ENCODE peak calls at places on chromosomes 5 and 9, in five cellular contexts. One of them, this sample, is unnamed.

GRCh38 chr5:38800515-38800914 is 45.3 kb upstream of the OSMR start:
- DNase-seq in H9: no peak
- DNase-seq in mesenchymal stem cell: peak
- DNase-seq in trophoblast cell: no peak
- DNase-seq in H1: no peak
- DNase-seq in this sample: no peak

GRCh38 chr5:83219495-83219894 is 142.1 kb downstream of the XRCC4 start:
- DNase-seq in H9: no peak
- DNase-seq in H1: no peak
- DNase-seq in trophoblast cell: no peak
- DNase-seq in mesenchymal stem cell: no peak
- DNase-seq in this sample: no peak

GRCh38 chr9:32866292-32866691 is 83.0 kb downstream of the TMEM215 start:
- DNase-seq in H9: no peak
- DNase-seq in H1: no peak
- DNase-seq in trophoblast cell: no peak
- DNase-seq in mesenchymal stem cell: no peak
- DNase-seq in this sample: no peak

GRCh38 chr5:109711681-109712080 is 22.0 kb downstream of the MAN2A1 start:
- DNase-seq in H1: no peak
- DNase-seq in trophoblast cell: no peak
- DNase-seq in mesenchymal stem cell: no peak
- DNase-seq in H9: no peak
- DNase-seq in this sample: no peak

GRCh38 chr5:16061163-16061562 is 118.4 kb downstream of the MARCHF11 start:
- DNase-seq in H9: no peak
- DNase-seq in trophoblast cell: no peak
- DNase-seq in H1: no peak
- DNase-seq in mesenchymal stem cell: no peak
- DNase-seq in this sample: peak

GRCh38 chr9:127723450-127723849 is 7.6 kb downstream of the TTC16 start:
- DNase-seq in trophoblast cell: no peak
- DNase-seq in mesenchymal stem cell: no peak
- DNase-seq in H9: no peak
- DNase-seq in H1: no peak
- DNase-seq in this sample: no peak

GRCh38 chr9:36166150-36166927 is 2.8 kb upstream of the CCIN start:
- DNase-seq in mesenchymal stem cell: peak
- DNase-seq in H9: peak
- DNase-seq in H1: peak
- DNase-seq in trophoblast cell: peak
- DNase-seq in this sample: peak

GRCh38 chr5:150751096-150751891 is 7.5 kb downstream of the DCTN4 start:
- DNase-seq in H1: no peak
- DNase-seq in mesenchymal stem cell: peak
- DNase-seq in H9: no peak
- DNase-seq in trophoblast cell: no peak
- DNase-seq in this sample: no peak

GRCh38 chr9:70589571-70590263 is 175.3 kb upstream of the KLF9 start:
- DNase-seq in mesenchymal stem cell: peak
- DNase-seq in H1: no peak
- DNase-seq in H9: no peak
- DNase-seq in trophoblast cell: peak
- DNase-seq in this sample: no peak

GRCh38 chr5:142883025-142883424 is 112.8 kb downstream of the ARHGAP26 start:
- DNase-seq in H9: no peak
- DNase-seq in H1: no peak
- DNase-seq in mesenchymal stem cell: peak
- DNase-seq in trophoblast cell: peak
- DNase-seq in this sample: no peak

GRCh38 chr9:2337602-2338001 is 284.0 kb upstream of the VLDLR start:
- DNase-seq in H1: no peak
- DNase-seq in trophoblast cell: no peak
- DNase-seq in H9: no peak
- DNase-seq in mesenchymal stem cell: no peak
- DNase-seq in this sample: no peak

GRCh38 chr5:180161420-180162303 is 47.3 kb downstream of the RASGEF1C start:
- DNase-seq in trophoblast cell: no peak
- DNase-seq in mesenchymal stem cell: no peak
- DNase-seq in H9: peak
- DNase-seq in H1: no peak
- DNase-seq in this sample: no peak

GRCh38 chr9:130287736-130288135 is 22.2 kb downstream of the HMCN2 start:
- DNase-seq in trophoblast cell: no peak
- DNase-seq in mesenchymal stem cell: no peak
- DNase-seq in H1: no peak
- DNase-seq in H9: no peak
- DNase-seq in this sample: no peak

GRCh38 chr5:96816430-96816939 is 8.7 kb upstream of the ERAP1 start:
- DNase-seq in trophoblast cell: no peak
- DNase-seq in H9: peak
- DNase-seq in H1: no peak
- DNase-seq in mesenchymal stem cell: no peak
- DNase-seq in this sample: no peak

GRCh38 chr5:143302344-143302743 is 101.1 kb downstream of the NR3C1 start:
- DNase-seq in H1: no peak
- DNase-seq in H9: no peak
- DNase-seq in mesenchymal stem cell: no peak
- DNase-seq in trophoblast cell: no peak
- DNase-seq in this sample: no peak

GRCh38 chr9:105967798-105968197 is 273.5 kb downstream of the TMEM38B start:
- DNase-seq in H1: no peak
- DNase-seq in H9: no peak
- DNase-seq in mesenchymal stem cell: no peak
- DNase-seq in trophoblast cell: no peak
- DNase-seq in this sample: no peak

DNA sequence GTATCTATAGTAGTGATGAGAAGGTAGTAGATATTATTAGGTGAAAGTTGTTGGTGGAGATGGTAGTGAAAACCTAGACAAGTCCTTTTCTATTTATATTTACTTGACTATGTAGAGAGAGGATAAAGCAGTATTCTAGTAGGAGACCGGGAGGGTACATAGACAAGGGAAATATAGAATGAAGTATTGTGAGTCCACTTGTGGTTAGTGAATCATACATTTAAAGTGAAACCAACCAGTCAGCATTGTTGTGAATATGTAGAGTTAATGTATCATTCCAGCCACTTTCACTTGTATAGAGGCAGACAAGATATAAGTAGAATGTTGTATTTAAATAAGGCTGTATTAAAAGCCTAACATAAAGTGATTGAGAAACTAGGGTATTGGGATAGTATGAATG is 1711.3 kb upstream of the ACO1 start:
- DNase-seq in trophoblast cell: no peak
- DNase-seq in mesenchymal stem cell: no peak
- DNase-seq in H1: no peak
- DNase-seq in H9: no peak
- DNase-seq in this sample: no peak
- H2AFZ ChIP-seq in trophoblast cell: no peak
- H2AFZ ChIP-seq in mesenchymal stem cell: no peak
- H2AFZ ChIP-seq in H1: no peak
- H2AFZ ChIP-seq in H9: no peak
- H2AFZ ChIP-seq in this sample: no peak

GRCh38 chr9:109950710-109951443 is 170.9 kb downstream of the PALM2AKAP2 start:
- DNase-seq in mesenchymal stem cell: no peak
- DNase-seq in H9: no peak
- DNase-seq in trophoblast cell: no peak
- DNase-seq in H1: no peak
- DNase-seq in this sample: no peak
- H2BK12ac ChIP-seq in mesenchymal stem cell: no peak
- H2BK12ac ChIP-seq in H9: no peak
- H2BK12ac ChIP-seq in trophoblast cell: no peak
- H2BK12ac ChIP-seq in H1: no peak
- H2BK12ac ChIP-seq in this sample: no peak

DNA sequence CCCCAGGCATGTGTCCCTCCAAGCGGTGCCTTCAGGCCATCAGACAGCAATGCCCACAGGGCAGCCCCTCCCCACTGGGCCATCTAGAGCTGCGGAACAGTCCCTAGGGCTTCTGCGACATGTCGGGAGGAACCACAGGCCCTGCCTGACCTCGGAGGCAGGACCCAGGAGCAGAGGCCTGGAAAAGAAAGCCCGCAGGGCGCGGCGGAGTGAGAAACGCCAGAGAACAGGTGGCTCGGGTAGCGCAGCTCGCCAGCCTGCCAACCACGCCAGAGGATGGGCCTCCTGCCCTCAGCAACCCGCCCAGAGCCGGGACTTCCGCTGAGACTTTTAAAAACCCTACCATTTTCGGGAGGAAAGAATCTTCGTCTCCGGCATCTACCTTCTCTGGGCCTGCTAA is 715 bp downstream of the LCN8 start:
- DNase-seq in mesenchymal stem cell: no peak
- DNase-seq in H9: no peak
- DNase-seq in H1: no peak
- DNase-seq in trophoblast cell: no peak
- DNase-seq in this sample: no peak
- H2AFZ ChIP-seq in mesenchymal stem cell: no peak
- H2AFZ ChIP-seq in H9: no peak
- H2AFZ ChIP-seq in H1: no peak
- H2AFZ ChIP-seq in trophoblast cell: no peak
- H2AFZ ChIP-seq in this sample: no peak

DNA sequence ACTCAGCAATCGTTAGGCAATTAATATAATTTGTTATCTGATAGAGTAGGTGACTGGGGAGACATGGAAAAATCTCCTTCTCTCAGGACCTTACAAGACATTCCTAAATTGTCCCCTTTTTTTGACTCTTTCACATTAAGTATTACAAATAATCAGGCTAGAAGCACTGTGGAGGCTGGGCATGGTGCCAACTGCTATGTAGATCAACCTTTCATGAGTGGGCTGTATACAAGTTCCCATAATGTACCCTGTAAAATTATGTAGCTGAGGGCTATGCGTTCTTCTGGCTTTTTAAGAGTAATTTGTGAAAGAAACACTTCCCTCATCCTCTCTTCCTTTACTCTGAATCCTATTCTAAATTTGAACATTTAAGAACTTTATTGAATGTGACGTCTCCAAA is 140.2 kb downstream of the NFIB start:
- DNase-seq in mesenchymal stem cell: no peak
- DNase-seq in H1: no peak
- DNase-seq in trophoblast cell: no peak
- DNase-seq in H9: no peak
- DNase-seq in this sample: no peak
- H2BK12ac ChIP-seq in mesenchymal stem cell: no peak
- H2BK12ac ChIP-seq in H1: no peak
- H2BK12ac ChIP-seq in trophoblast cell: no peak
- H2BK12ac ChIP-seq in H9: no peak
- H2BK12ac ChIP-seq in this sample: no peak

GRCh38 chr5:32837211-32837610 is 126.1 kb downstream of the NPR3 start:
- DNase-seq in H1: no peak
- DNase-seq in trophoblast cell: no peak
- DNase-seq in H9: no peak
- DNase-seq in mesenchymal stem cell: no peak
- DNase-seq in this sample: no peak

GRCh38 chr5:32833127-32833526 is 122.0 kb downstream of the NPR3 start:
- DNase-seq in mesenchymal stem cell: no peak
- DNase-seq in H9: no peak
- DNase-seq in H1: no peak
- DNase-seq in trophoblast cell: no peak
- DNase-seq in this sample: no peak

GRCh38 chr5:32836176-32836575 is 125.1 kb downstream of the NPR3 start:
- DNase-seq in trophoblast cell: no peak
- DNase-seq in H9: no peak
- DNase-seq in H1: no peak
- DNase-seq in mesenchymal stem cell: no peak
- DNase-seq in this sample: no peak

GRCh38 chr5:32831630-32832029 is 120.5 kb downstream of the NPR3 start:
- DNase-seq in H9: no peak
- DNase-seq in trophoblast cell: no peak
- DNase-seq in mesenchymal stem cell: no peak
- DNase-seq in H1: no peak
- DNase-seq in this sample: no peak

DNA sequence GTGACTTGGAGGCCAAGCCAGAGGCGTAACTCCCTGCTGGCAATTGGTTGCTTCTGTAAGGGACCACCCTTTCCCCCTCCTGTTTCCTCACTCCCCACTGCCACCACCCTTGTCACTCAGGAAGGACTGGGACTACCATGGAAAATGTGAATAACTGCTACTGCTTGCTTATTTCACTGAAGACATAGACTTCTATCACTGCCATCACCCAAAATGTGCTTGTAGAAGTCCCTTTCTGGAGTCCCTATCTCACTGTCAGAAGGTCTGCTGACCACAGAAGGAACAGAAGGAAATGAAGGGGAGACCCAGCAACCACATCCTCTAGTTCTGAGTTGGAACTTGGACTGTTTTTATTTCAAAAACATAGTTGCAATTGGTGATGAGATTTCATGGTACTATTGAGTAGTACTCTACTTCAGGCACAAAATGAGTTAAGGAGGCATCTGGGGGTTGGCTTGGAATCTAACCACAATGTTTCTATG is 122.5 kb downstream of the NPR3 start:
- DNase-seq in mesenchymal stem cell: no peak
- DNase-seq in trophoblast cell: no peak
- DNase-seq in H9: no peak
- DNase-seq in H1: no peak
- DNase-seq in this sample: no peak
- H2AFZ ChIP-seq in mesenchymal stem cell: no peak
- H2AFZ ChIP-seq in trophoblast cell: no peak
- H2AFZ ChIP-seq in H9: no peak
- H2AFZ ChIP-seq in H1: no peak
- H2AFZ ChIP-seq in this sample: no peak

GRCh38 chr5:89994266-89994665 is 415.3 kb downstream of the CETN3 start:
- DNase-seq in mesenchymal stem cell: no peak
- DNase-seq in H1: no peak
- DNase-seq in H9: no peak
- DNase-seq in trophoblast cell: no peak
- DNase-seq in this sample: no peak
- H2BK12ac ChIP-seq in mesenchymal stem cell: no peak
- H2BK12ac ChIP-seq in H1: no peak
- H2BK12ac ChIP-seq in H9: no peak
- H2BK12ac ChIP-seq in trophoblast cell: no peak
- H2BK12ac ChIP-seq in this sample: no peak

DNA sequence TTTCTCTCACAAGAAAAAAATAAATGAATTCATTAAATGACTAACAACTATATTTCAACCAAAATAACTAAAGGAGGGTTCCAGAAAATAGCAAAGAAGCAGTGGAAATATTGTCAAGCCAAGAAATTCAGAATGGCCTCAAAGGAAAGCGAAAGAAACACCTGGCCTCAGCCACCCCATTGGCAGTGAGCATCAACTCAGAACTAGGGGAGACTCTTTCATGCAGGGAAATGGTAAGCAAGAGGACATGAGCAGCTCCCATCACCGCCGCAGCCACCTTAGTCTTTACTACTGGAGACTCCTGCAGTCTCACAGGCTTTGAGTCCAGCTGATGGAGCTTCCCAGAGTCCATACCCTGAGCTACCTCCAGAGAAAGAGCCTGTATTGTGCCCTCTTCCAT is 343.9 kb upstream of the GRAMD2B start:
- DNase-seq in mesenchymal stem cell: no peak
- DNase-seq in trophoblast cell: no peak
- DNase-seq in H9: no peak
- DNase-seq in H1: no peak
- DNase-seq in this sample: no peak
- H2AFZ ChIP-seq in mesenchymal stem cell: no peak
- H2AFZ ChIP-seq in trophoblast cell: no peak
- H2AFZ ChIP-seq in H9: no peak
- H2AFZ ChIP-seq in H1: no peak
- H2AFZ ChIP-seq in this sample: no peak

This sample was measured in neuronal stem cell.